ENCODE peak calls at places on chromosomes 5 and 9, in four cellular contexts. X, R, F and O are unnamed samples.

GRCh38 chr5:10689391-10690081 is 71.5 kb downstream of the DAP start:
- DNase-seq in X (no peak), R (no peak), F (no peak), O (no peak)

GRCh38 chr9:97788763-97789663 is 64.0 kb upstream of the FOXE1 start:
- DNase-seq in X (no peak), R (no peak), F (no peak), O (no peak)

GRCh38 chr5:56620903-56621680 is 194.3 kb upstream of the MAP3K1 start:
- DNase-seq in X (no peak), R (no peak), F (no peak), O (no peak)

GRCh38 chr5:56206126-56206525 is 27.0 kb downstream of the ANKRD55 start:
- DNase-seq in X (no peak), R (no peak), F (no peak), O (no peak)

GRCh38 chr9:1619915-1620705 is 395.0 kb upstream of the SMARCA2 start:
- DNase-seq in X (no peak), R (no peak), F (no peak), O (no peak)

GRCh38 chr5:150272531-150272930 is 17.0 kb downstream of the CAMK2A start:
- DNase-seq in X (no peak), R (no peak), F (no peak), O (no peak)

GRCh38 chr5:171715551-171715950 is 70.1 kb upstream of the SMIM23 start:
- DNase-seq in X (no peak), R (no peak), F (no peak), O (no peak)

GRCh38 chr5:119359737-119360413 is 4.1 kb downstream of the TNFAIP8 start:
- DNase-seq in X (no peak), R (no peak), F (no peak), O (no peak)

GRCh38 chr5:62206150-62206829 is 99.7 kb upstream of the KIF2A start:
- DNase-seq in X (no peak), R (peak), F (no peak), O (no peak)

GRCh38 chr9:125233678-125234077 is 7.5 kb downstream of the HSPA5 start:
- DNase-seq in X (no peak), R (no peak), F (no peak), O (no peak)

GRCh38 chr5:159817262-159818029 is 98.8 kb upstream of the ADRA1B start:
- DNase-seq in X (no peak), R (no peak), F (no peak), O (no peak)

GRCh38 chr9:91374939-91375338 is 13.2 kb upstream of the AUH start:
- DNase-seq in X (no peak), R (no peak), F (no peak), O (no peak)

GRCh38 chr9:136012651-136013050 is 51.5 kb upstream of the UBAC1 start:
- DNase-seq in X (peak), R (no peak), F (no peak), O (peak)

GRCh38 chr9:110016340-110016739 is 191.6 kb downstream of the C9orf152 start:
- DNase-seq in X (no peak), R (peak), F (no peak), O (no peak)

GRCh38 chr5:137609122-137609521 is 110.0 kb upstream of the SPOCK1 start:
- DNase-seq in X (no peak), R (no peak), F (no peak), O (no peak)

GRCh38 chr9:130359819-130360218 is 84.9 kb upstream of the ASS1 start:
- DNase-seq in X (no peak), R (no peak), F (no peak), O (no peak)

GRCh38 chr5:146340260-146341081 is 1.8 kb downstream of the POU4F3 start:
- DNase-seq in X (peak), R (no peak), F (peak), O (peak)

GRCh38 chr5:28766565-28767158 is 1728.3 kb upstream of the CDH9 start:
- DNase-seq in X (no peak), R (peak), F (no peak), O (no peak)

GRCh38 chr9:88198346-88198807 is 60.1 kb upstream of the SPATA31C2 start:
- DNase-seq in X (no peak), R (no peak), F (no peak), O (no peak)

GRCh38 chr5:139725073-139725830 is 70.4 kb upstream of the PSD2 start:
- DNase-seq in X (peak), R (no peak), F (peak), O (peak)

GRCh38 chr5:77144837-77145139 is 57.7 kb upstream of the ZBED3 start:
- DNase-seq in X (no peak), R (no peak), F (no peak), O (no peak)

GRCh38 chr5:55406292-55406691 is 98.5 kb downstream of the MTREX start:
- DNase-seq in X (no peak), R (no peak), F (no peak), O (no peak)

GRCh38 chr5:34656001-34656699 is at the start of gene RAI14:
- DNase-seq in X (peak), R (peak), F (peak), O (peak)

GRCh38 chr9:111795557-111795839 is 761 bp upstream of the SHOC1 start:
- DNase-seq in X (no peak), R (no peak), F (no peak), O (no peak)

GRCh38 chr5:128904815-128905214 is 60.5 kb upstream of the SLC27A6 start:
- DNase-seq in X (no peak), R (no peak), F (no peak), O (no peak)

GRCh38 chr5:13217636-13218035 is 726.9 kb downstream of the DNAH5 start:
- DNase-seq in X (no peak), R (no peak), F (no peak), O (no peak)

GRCh38 chr9:133119461-133120342 is 1.3 kb downstream of the RALGDS start:
- DNase-seq in X (peak), R (no peak), F (no peak), O (peak)

GRCh38 chr5:84290161-84290560 is 94.5 kb downstream of the EDIL3 start:
- DNase-seq in X (no peak), R (no peak), F (no peak), O (no peak)

GRCh38 chr5:68374770-68375518 is 159.4 kb downstream of the PIK3R1 start:
- DNase-seq in X (no peak), R (no peak), F (no peak), O (no peak)

GRCh38 chr5:42949348-42950090 is 90.6 kb downstream of the ANXA2R start:
- DNase-seq in X (peak), R (no peak), F (peak), O (peak)

GRCh38 chr9:22005700-22006605 is 3.2 kb downstream of the CDKN2B start:
- DNase-seq in X (no peak), R (no peak), F (no peak), O (no peak)

GRCh38 chr5:61755726-61756125 is 423.7 kb downstream of the ZSWIM6 start:
- DNase-seq in X (no peak), R (no peak), F (no peak), O (no peak)

GRCh38 chr5:45578270-45578669 is 117.9 kb downstream of the HCN1 start:
- DNase-seq in X (no peak), R (peak), F (no peak), O (no peak)

GRCh38 chr5:160339406-160340140 is 27.2 kb upstream of the CCNJL start:
- DNase-seq in X (no peak), R (no peak), F (no peak), O (no peak)

GRCh38 chr5:44046581-44047327 is 342.5 kb downstream of the FGF10 start:
- DNase-seq in X (peak), R (no peak), F (no peak), O (no peak)

GRCh38 chr9:129284607-129285291 is 106.7 kb upstream of the IER5L start:
- DNase-seq in X (no peak), R (no peak), F (no peak), O (no peak)

GRCh38 chr5:114308508-114308907 is 53.4 kb upstream of the KCNN2 start:
- DNase-seq in X (no peak), R (no peak), F (no peak), O (no peak)
- H3K27ac ChIP-seq in X (no peak), R (no peak), F (no peak), O (no peak)

DNA sequence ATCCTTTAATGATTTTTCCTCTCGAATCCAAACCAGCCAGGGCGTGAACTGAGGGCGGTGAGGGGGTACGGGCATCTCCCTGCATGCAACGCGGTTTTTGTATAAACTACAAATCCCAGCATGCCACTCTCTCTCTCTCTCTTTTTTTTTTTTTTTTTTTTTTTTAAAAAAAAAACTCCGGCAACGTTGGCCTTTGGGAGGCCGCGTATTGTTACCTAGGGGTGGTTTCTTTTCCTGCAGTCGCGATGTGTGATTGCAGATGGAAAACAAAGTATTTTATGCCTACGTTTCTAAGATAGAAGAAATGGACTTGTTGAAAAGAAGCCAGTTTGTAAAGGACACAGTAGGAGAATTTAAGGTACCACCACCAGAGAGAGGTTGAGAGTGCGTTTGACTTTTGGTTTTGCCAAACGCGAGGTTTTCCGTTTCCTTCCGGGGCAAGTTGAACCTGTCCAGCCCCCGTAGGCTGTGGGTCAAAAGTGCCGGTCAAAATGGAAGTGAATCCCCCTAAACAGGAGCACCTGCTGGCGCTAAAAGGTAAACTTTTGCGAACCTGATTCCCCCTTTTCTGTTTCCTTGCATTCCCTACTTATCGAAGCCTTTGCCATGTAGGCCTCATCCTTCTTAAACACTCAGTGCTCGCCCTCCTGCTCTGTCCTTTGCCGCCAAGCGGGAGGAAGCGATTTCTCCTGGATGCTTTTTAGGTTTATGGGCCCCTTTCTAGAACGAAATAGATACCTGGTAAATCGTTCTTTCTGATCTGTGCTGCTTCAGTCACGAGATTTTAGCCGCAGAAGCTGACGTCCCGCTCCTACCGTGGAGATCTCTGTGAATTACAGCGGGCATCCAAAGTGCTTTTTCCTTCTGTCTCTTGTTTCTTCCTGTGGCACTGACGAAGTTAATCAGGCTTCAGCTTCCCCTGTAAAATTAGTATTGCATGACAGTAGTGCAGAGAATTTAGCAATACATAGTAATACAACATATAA is at the start of the genes SHLD3 and TRAPPC13:
- DNase-seq in X (peak), R (peak), F (peak), O (peak)
- TF ChIP-seq CTCF in X (no peak), R (no peak), F (no peak), O (peak)

GRCh38 chr5:67193479-67193878 is 3.1 kb downstream of the CD180 start:
- DNase-seq in X (no peak), R (no peak), F (no peak), O (no peak)
- H3K4me3 ChIP-seq in X (no peak), R (no peak), F (no peak), O (no peak)

GRCh38 chr5:15170173-15170572 is 298.6 kb upstream of the ANKH start:
- DNase-seq in X (no peak), R (no peak), F (no peak), O (no peak)

DNA sequence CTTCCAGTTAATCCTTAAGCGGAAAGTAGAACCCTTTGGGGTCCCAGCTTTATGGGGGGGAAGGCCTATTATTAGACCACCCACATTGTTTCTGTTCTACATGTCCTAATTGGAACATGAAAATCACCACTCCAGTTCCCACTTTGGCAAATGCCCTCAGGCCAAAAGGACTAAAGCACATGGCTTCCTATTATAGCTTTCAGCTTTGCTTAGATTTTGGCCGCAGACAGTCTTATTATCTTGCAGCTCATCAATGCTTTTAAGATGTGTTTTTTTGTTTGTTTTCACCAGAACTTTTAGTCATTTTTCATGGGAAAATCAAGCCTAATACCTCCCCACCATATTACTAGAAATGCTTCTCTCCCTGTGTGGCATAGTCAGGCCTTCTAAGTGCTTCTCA is 296.8 kb upstream of the ANKH start:
- DNase-seq in X (no peak), R (no peak), F (no peak), O (no peak)
- H3K27ac ChIP-seq in X (no peak), R (no peak), F (no peak), O (no peak)

GRCh38 chr9:134607971-134608370 is 33.6 kb upstream of the COL5A1 start:
- DNase-seq in X (no peak), R (no peak), F (peak), O (no peak)
- TF ChIP-seq CTCF in X (no peak), R (no peak), F (no peak), O (no peak)

DNA sequence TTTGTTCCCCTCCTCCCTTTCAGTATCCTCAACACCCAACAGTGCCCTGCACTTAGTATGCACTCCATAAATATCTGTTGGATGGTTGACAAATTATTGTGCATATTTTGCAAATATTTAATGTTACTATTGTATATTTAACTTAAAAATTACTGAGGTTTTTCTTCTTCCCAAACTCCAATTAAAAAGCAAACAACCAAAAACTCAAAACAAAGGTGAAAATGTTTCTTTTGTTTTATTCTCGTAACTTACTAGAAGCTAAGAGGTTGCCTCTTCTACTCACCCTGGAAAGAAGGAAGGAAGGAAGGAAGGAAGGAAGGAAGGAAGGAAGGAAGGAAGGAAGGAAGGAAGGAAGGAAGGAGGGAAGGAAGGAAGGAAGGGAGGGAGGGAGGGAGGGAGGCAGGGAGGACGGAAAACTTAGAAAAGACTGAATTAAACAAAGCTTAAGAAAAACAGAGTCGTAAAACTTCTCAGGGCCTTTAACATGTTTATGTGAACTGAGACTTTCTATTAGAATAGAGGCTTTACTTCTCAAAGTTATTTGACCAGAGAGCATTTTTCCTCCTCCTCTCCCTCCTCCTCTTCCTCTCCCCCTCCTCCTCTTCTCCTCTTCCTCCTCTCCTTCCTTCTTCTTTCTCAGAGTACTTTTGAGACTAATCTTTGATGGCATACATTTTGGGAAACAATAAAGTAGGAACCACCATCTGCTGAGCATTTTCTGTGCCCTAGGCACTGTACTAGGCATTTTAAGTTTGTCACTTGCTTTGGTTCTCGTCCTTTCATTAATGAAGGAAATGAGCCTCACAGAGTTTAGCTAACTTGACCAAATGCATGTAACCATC is 396.6 kb upstream of the WWC1 start:
- DNase-seq in X (no peak), R (no peak), F (no peak), O (no peak)
- H3K4me3 ChIP-seq in X (no peak), R (no peak), F (no peak), O (no peak)

GRCh38 chr9:128242828-128243485 is 32.9 kb downstream of the GOLGA2 start:
- DNase-seq in X (peak), R (no peak), F (no peak), O (peak)

GRCh38 chr9:128245293-128246151 is 30.3 kb downstream of the GOLGA2 start:
- DNase-seq in X (peak), R (no peak), F (no peak), O (peak)

GRCh38 chr9:128242124-128242523 is 33.7 kb downstream of the GOLGA2 start:
- DNase-seq in X (no peak), R (no peak), F (no peak), O (no peak)

GRCh38 chr9:128244443-128245226 is 31.2 kb downstream of the GOLGA2 start:
- DNase-seq in X (peak), R (no peak), F (peak), O (peak)

DNA sequence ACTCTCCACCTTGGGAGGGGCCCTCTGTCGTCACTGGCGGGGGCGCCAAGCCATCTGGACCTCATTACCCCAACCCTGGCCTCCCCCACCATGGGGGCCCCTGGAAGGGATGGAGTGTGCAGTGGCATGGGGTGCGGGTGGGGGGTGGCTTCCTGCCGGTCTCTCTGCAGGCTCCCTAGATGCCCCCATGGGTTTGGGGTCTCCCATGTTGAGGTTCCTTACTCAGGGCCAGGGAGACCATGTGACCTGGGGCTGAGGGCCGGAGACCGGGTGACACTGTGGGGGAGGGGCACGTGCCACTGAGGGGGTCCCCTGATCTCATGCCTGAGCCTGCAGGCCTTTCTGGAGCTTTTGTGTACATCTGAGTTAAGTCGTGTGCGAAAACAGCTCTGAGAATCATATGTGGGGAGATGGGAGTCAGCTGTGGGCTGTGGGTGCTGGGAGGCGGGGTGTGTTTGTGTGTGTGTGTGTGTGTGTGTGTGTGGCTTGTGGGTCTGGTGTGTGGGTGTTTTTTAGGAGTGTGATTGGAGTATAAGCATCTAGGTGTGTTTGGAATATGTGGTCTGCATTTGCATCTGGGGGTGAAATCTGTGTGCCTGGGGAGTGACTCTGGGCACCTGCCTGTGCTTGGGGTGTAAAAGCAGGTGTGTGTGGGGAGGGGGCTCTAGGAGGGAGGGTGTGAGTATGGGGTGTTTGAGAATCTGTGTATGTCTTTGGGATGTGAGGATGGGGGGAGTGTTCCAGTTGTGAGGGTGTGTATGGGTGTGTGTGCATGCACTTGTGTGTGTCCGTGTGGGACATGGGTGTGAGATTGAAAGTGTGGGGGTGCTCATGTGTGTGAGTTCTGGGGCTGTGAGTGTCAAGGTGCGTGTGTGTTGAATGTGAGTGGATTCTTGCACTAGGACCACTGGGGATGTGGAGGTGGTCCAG is 32.1 kb downstream of the GOLGA2 start:
- DNase-seq in X (peak), R (no peak), F (no peak), O (peak)
- H3K27ac ChIP-seq in X (peak), R (no peak), F (peak), O (no peak)

GRCh38 chr5:106454651-106455415 is 1215.9 kb downstream of the EFNA5 start:
- DNase-seq in X (no peak), R (peak), F (no peak), O (no peak)
- TF ChIP-seq CTCF in X (peak), R (peak), F (no peak), O (peak)

DNA sequence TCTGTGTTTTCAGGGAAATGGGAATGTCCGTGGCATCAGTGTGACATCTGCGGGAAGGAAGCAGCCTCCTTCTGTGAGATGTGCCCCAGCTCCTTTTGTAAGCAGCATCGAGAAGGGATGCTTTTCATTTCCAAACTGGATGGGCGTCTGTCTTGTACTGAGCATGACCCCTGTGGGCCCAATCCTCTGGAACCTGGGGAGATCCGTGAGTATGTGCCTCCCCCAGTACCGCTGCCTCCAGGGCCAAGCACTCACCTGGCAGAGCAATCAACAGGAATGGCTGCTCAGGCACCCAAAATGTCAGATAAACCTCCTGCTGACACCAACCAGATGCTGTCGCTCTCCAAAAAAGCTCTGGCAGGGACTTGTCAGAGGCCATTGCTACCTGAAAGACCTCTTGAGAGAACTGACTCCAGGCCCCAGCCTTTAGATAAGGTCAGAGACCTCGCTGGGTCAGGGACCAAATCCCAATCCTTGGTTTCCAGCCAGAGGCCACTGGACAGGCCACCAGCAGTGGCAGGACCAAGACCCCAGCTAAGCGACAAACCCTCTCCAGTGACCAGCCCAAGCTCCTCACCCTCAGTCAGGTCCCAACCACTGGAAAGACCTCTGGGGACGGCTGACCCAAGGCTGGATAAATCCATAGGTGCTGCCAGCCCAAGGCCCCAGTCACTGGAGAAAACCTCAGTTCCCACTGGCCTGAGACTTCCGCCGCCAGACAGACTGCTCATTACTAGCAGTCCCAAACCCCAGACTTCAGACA is 9.5 kb downstream of the RAB24 start:
- DNase-seq in X (no peak), R (no peak), F (no peak), O (no peak)
- H3K4me3 ChIP-seq in X (no peak), R (no peak), F (no peak), O (no peak)